ENCODE peak calls at places on chromosomes 7 and 10, in nine cellular contexts. O is GM23338, Q is IMR-90, D is astrocyte of the spinal cord, R is A549, X is OCI-LY7, S is fibroblast of villous mesenchyme, A is right lobe of liver, W is psoas muscle. P is an unnamed sample.

GRCh38 chr7:51263631-51264484 is 52.8 kb downstream of the COBL start:
- DNase-seq in O (no peak), Q (no peak), D (no peak), R (no peak), X (no peak), S (no peak), A (no peak), W (no peak), P (no peak)

GRCh38 chr7:46145412-46145811 is 224.3 kb upstream of the IGFBP3 start:
- DNase-seq in O (peak), Q (peak), D (peak), R (peak), X (no peak), S (peak), A (no peak), W (no peak), P (peak)

GRCh38 chr10:63114031-63114814 is 18.9 kb upstream of the NRBF2 start:
- DNase-seq in O (no peak), Q (peak), D (peak), R (peak), X (no peak), S (peak), A (peak), W (peak), P (no peak)

GRCh38 chr7:156621628-156622027 is 18.9 kb upstream of the RNF32 start:
- DNase-seq in O (no peak), Q (no peak), D (no peak), R (no peak), X (no peak), S (no peak), A (no peak), W (no peak), P (no peak)

GRCh38 chr7:12942599-12942998 is 255.2 kb downstream of the ARL4A start:
- DNase-seq in O (no peak), Q (no peak), D (peak), R (peak), X (no peak), S (peak), A (no peak), W (no peak), P (peak)

GRCh38 chr7:4931932-4932331 is 27.1 kb downstream of the MMD2 start:
- DNase-seq in O (peak), Q (no peak), D (no peak), R (peak), X (no peak), S (no peak), A (no peak), W (no peak), P (no peak)

GRCh38 chr10:77763453-77764430 is 126.1 kb upstream of the KCNMA1 start:
- DNase-seq in O (peak), Q (no peak), D (no peak), R (no peak), X (no peak), S (no peak), A (no peak), W (no peak), P (no peak)

GRCh38 chr10:28580825-28581224 is 47.9 kb downstream of the WAC start:
- DNase-seq in O (no peak), Q (no peak), D (no peak), R (no peak), X (no peak), S (no peak), A (no peak), W (no peak), P (no peak)

GRCh38 chr10:44880090-44880715 is 30.9 kb upstream of the TMEM72 start:
- DNase-seq in O (no peak), Q (no peak), D (no peak), R (no peak), X (no peak), S (no peak), A (no peak), W (no peak), P (no peak)

GRCh38 chr7:151008143-151008510 is 16.2 kb downstream of the ATG9B start:
- DNase-seq in O (no peak), Q (no peak), D (no peak), R (no peak), X (no peak), S (peak), A (no peak), W (no peak), P (no peak)

DNA sequence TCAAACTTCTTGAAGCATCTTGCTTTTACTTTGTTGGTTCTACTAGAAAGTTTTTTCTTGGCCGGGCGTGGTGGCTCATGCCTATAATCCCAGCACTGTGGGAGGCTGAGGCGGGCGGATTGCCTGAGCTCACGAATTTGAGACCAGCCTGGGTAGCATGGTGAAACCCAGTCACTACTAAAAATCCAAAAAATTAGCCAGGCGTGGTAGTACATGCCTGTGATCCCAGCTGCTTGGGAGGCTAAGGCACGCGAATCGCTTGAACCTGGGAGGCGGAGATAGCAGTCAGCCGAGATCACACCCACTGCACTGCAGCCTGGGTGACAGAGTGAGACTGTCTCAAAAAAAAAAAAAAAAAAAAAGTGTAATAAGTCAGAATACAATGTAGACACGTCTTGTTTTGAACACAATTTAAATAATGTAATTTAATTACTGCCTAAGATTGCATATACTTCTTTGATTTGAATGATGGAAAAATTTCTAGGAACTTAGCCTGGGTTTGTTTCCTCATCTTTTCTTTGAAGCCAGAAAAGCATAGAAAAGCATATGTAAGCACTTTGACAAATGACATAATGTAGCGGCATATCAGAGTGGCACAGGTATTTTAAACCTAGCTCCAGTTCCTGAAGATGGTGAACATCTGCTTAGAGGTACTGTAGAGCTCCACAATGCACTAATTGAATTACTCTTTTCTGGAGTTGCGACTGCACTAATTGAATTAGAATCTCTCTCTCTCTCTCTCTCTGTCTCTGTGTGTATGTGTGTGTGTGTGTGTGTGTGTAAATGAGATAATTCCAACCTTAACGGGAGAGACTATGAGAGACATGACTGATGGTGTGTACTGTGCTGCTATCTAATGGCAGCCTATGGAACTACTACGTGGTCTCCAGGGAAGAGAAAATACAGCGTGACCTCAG is 87.8 kb downstream of the BTRC start:
- DNase-seq in O (peak), Q (peak), D (peak), R (peak), X (peak), S (peak), A (no peak), W (no peak), P (peak)
- TF ChIP-seq CTCF in O (peak), Q (peak), D (peak), R (peak), X (peak), S (peak), A (peak), W (peak), P (peak)

GRCh38 chr7:2614646-2615330 is 17.0 kb upstream of the TTYH3 start:
- DNase-seq in O (no peak), Q (no peak), D (no peak), R (no peak), X (peak), S (no peak), A (no peak), W (no peak), P (no peak)

GRCh38 chr7:2612445-2613112 is 19.2 kb upstream of the TTYH3 start:
- DNase-seq in O (peak), Q (no peak), D (no peak), R (no peak), X (peak), S (no peak), A (no peak), W (no peak), P (no peak)

GRCh38 chr7:2611921-2612320 is 19.9 kb upstream of the TTYH3 start:
- DNase-seq in O (no peak), Q (no peak), D (no peak), R (no peak), X (no peak), S (no peak), A (no peak), W (no peak), P (no peak)

GRCh38 chr7:2613113-2613925 is 18.5 kb upstream of the TTYH3 start:
- DNase-seq in O (no peak), Q (no peak), D (no peak), R (no peak), X (peak), S (no peak), A (no peak), W (no peak), P (no peak)

GRCh38 chr7:2613926-2614613 is 17.7 kb upstream of the TTYH3 start:
- DNase-seq in O (no peak), Q (no peak), D (no peak), R (no peak), X (peak), S (peak), A (peak), W (peak), P (no peak)
- H3K4me3 ChIP-seq in O (no peak), Q (no peak), D (no peak), R (no peak), X (no peak), S (no peak), A (no peak), W (peak), P (no peak)

GRCh38 chr10:127679642-127680255 is 57.2 kb upstream of the FOXI2 start:
- DNase-seq in O (peak), Q (no peak), D (no peak), R (no peak), X (peak), S (no peak), A (no peak), W (no peak), P (no peak)
- TF ChIP-seq CTCF in O (peak), Q (no peak), D (peak), R (peak), X (peak), S (peak), A (peak), W (no peak), P (peak)

GRCh38 chr10:89393898-89394297 is 1.5 kb downstream of the IFIT1 start:
- DNase-seq in O (no peak), Q (no peak), D (no peak), R (no peak), X (no peak), S (no peak), A (no peak), W (no peak), P (no peak)
- H3K4me3 ChIP-seq in O (no peak), Q (no peak), D (no peak), R (no peak), X (no peak), S (peak), A (peak), W (peak), P (no peak)

GRCh38 chr10:123995461-123996131 is 97.8 kb downstream of the CHST15 start:
- DNase-seq in O (peak), Q (peak), D (peak), R (peak), X (peak), S (peak), A (peak), W (peak), P (peak)
- TF ChIP-seq CTCF in O (peak), Q (peak), D (peak), R (peak), X (peak), S (peak), A (peak), W (peak), P (peak)

GRCh38 chr10:7533657-7534479 is 123.0 kb upstream of the SFMBT2 start:
- DNase-seq in O (no peak), Q (no peak), D (peak), R (no peak), X (no peak), S (no peak), A (no peak), W (no peak), P (no peak)
- H3K4me3 ChIP-seq in O (no peak), Q (no peak), D (no peak), R (no peak), X (no peak), S (no peak), A (no peak), W (no peak), P (no peak)